ENCODE peak calls at places on chromosomes 6 and 20, in seven cellular contexts. One of them, this sample, is unnamed.

GRCh38 chr6:155177369-155177961 is 86.3 kb upstream of the CLDN20 start:
- DNase-seq in HCT116: peak; percentile 61
- DNase-seq in H1: no peak
- DNase-seq in A549: peak; percentile 36
- DNase-seq in NB4: peak; percentile 73
- DNase-seq in GM12878: no peak
- DNase-seq in WTC11: no peak
- DNase-seq in this sample: peak; percentile 82

GRCh38 chr6:15331143-15331542 is 85.3 kb downstream of the JARID2 start:
- DNase-seq in NB4: peak; percentile 71
- DNase-seq in WTC11: no peak
- DNase-seq in H1: no peak
- DNase-seq in A549: no peak
- DNase-seq in GM12878: no peak
- DNase-seq in HCT116: no peak
- DNase-seq in this sample: no peak

GRCh38 chr20:40869416-40870147 is 159.0 kb upstream of the TOP1 start:
- DNase-seq in H1: no peak
- DNase-seq in WTC11: no peak
- DNase-seq in NB4: no peak
- DNase-seq in HCT116: no peak
- DNase-seq in GM12878: no peak
- DNase-seq in A549: no peak
- DNase-seq in this sample: no peak

GRCh38 chr6:16372029-16372776 is 133.8 kb downstream of the GMPR start:
- DNase-seq in WTC11: no peak
- DNase-seq in GM12878: no peak
- DNase-seq in H1: no peak
- DNase-seq in A549: no peak
- DNase-seq in NB4: no peak
- DNase-seq in HCT116: no peak
- DNase-seq in this sample: peak; percentile 65

GRCh38 chr6:40407239-40407638 is 179.9 kb downstream of the LRFN2 start:
- DNase-seq in GM12878: no peak
- DNase-seq in HCT116: no peak
- DNase-seq in NB4: no peak
- DNase-seq in A549: no peak
- DNase-seq in WTC11: no peak
- DNase-seq in H1: no peak
- DNase-seq in this sample: no peak

GRCh38 chr6:85585741-85586140 is 7.9 kb downstream of the SNX14 start:
- DNase-seq in H1: no peak
- DNase-seq in A549: no peak
- DNase-seq in WTC11: no peak
- DNase-seq in GM12878: no peak
- DNase-seq in HCT116: no peak
- DNase-seq in NB4: peak; percentile 29
- DNase-seq in this sample: no peak

GRCh38 chr20:19047040-19047950 is 165.1 kb upstream of the SLC24A3 start:
- DNase-seq in H1: no peak
- DNase-seq in HCT116: no peak
- DNase-seq in GM12878: no peak
- DNase-seq in A549: no peak
- DNase-seq in WTC11: no peak
- DNase-seq in NB4: peak; percentile 58
- DNase-seq in this sample: no peak

GRCh38 chr20:20503788-20504528 is 136.1 kb downstream of the INSM1 start:
- DNase-seq in H1: no peak
- DNase-seq in NB4: no peak
- DNase-seq in HCT116: no peak
- DNase-seq in WTC11: no peak
- DNase-seq in A549: no peak
- DNase-seq in GM12878: no peak
- DNase-seq in this sample: no peak

GRCh38 chr6:149132336-149132735 is 185.2 kb upstream of the TAB2 start:
- DNase-seq in H1: no peak
- DNase-seq in GM12878: no peak
- DNase-seq in NB4: no peak
- DNase-seq in A549: no peak
- DNase-seq in HCT116: no peak
- DNase-seq in WTC11: no peak
- DNase-seq in this sample: no peak

GRCh38 chr6:29631860-29632731 is 887 bp downstream of the GABBR1 start:
- DNase-seq in WTC11: peak; percentile 71
- DNase-seq in A549: peak; percentile 21
- DNase-seq in NB4: no peak
- DNase-seq in GM12878: no peak
- DNase-seq in H1: no peak
- DNase-seq in HCT116: no peak
- DNase-seq in this sample: peak; percentile 36

GRCh38 chr20:1867495-1868260 is 27.5 kb upstream of the SIRPA start:
- DNase-seq in A549: no peak
- DNase-seq in NB4: peak; percentile 49
- DNase-seq in GM12878: no peak
- DNase-seq in H1: no peak
- DNase-seq in HCT116: no peak
- DNase-seq in WTC11: no peak
- DNase-seq in this sample: no peak

GRCh38 chr20:37376324-37376723 is 30.4 kb downstream of the SRC start:
- DNase-seq in GM12878: no peak
- DNase-seq in NB4: no peak
- DNase-seq in WTC11: no peak
- DNase-seq in HCT116: no peak
- DNase-seq in H1: no peak
- DNase-seq in A549: no peak
- DNase-seq in this sample: no peak

GRCh38 chr6:44012078-44012493 is 115.2 kb downstream of the MRPL14 start:
- DNase-seq in NB4: peak; percentile 93
- DNase-seq in WTC11: no peak
- DNase-seq in A549: no peak
- DNase-seq in GM12878: no peak
- DNase-seq in H1: no peak
- DNase-seq in HCT116: no peak
- DNase-seq in this sample: peak; percentile 16

GRCh38 chr20:6784767-6785166 is 17.3 kb downstream of the BMP2 start:
- DNase-seq in H1: no peak
- DNase-seq in GM12878: no peak
- DNase-seq in WTC11: no peak
- DNase-seq in A549: no peak
- DNase-seq in NB4: no peak
- DNase-seq in HCT116: no peak
- DNase-seq in this sample: no peak

GRCh38 chr6:100099189-100100074 is 105.4 kb upstream of the MCHR2 start:
- DNase-seq in HCT116: peak; percentile 16
- DNase-seq in NB4: peak; percentile 29
- DNase-seq in A549: no peak
- DNase-seq in H1: no peak
- DNase-seq in WTC11: no peak
- DNase-seq in GM12878: no peak
- DNase-seq in this sample: peak; percentile 44

GRCh38 chr20:25291432-25292133 is 43.7 kb downstream of the PYGB start:
- DNase-seq in GM12878: no peak
- DNase-seq in A549: no peak
- DNase-seq in NB4: no peak
- DNase-seq in H1: no peak
- DNase-seq in WTC11: no peak
- DNase-seq in HCT116: no peak
- DNase-seq in this sample: no peak

GRCh38 chr6:13679996-13680395 is 31.6 kb downstream of the RANBP9 start:
- DNase-seq in HCT116: no peak
- DNase-seq in NB4: no peak
- DNase-seq in H1: no peak
- DNase-seq in A549: no peak
- DNase-seq in WTC11: no peak
- DNase-seq in GM12878: no peak
- DNase-seq in this sample: no peak

GRCh38 chr20:57559286-57559627 is 1.7 kb upstream of the PCK1 start:
- DNase-seq in WTC11: no peak
- DNase-seq in H1: no peak
- DNase-seq in GM12878: no peak
- DNase-seq in NB4: no peak
- DNase-seq in A549: no peak
- DNase-seq in HCT116: no peak
- DNase-seq in this sample: no peak

GRCh38 chr6:42937548-42938427 is 8.5 kb downstream of the CNPY3 start:
- DNase-seq in A549: no peak
- DNase-seq in GM12878: no peak
- DNase-seq in WTC11: no peak
- DNase-seq in HCT116: no peak
- DNase-seq in NB4: no peak
- DNase-seq in H1: no peak
- DNase-seq in this sample: no peak

GRCh38 chr6:139473239-139473701 is 98.8 kb upstream of the CITED2 start:
- DNase-seq in HCT116: no peak
- DNase-seq in A549: no peak
- DNase-seq in H1: no peak
- DNase-seq in WTC11: peak; percentile 16
- DNase-seq in GM12878: no peak
- DNase-seq in NB4: no peak
- DNase-seq in this sample: no peak
- TF ChIP-seq MAX in HCT116: no peak
- TF ChIP-seq MAX in A549: no peak
- TF ChIP-seq MAX in H1: no peak
- TF ChIP-seq MAX in WTC11: no peak
- TF ChIP-seq MAX in GM12878: no peak
- TF ChIP-seq MAX in NB4: no peak
- TF ChIP-seq MAX in this sample: no peak

GRCh38 chr6:36911946-36912555 is 26.3 kb downstream of the C6orf89 start:
- DNase-seq in HCT116: no peak
- DNase-seq in WTC11: no peak
- DNase-seq in GM12878: peak; percentile 11
- DNase-seq in A549: no peak
- DNase-seq in NB4: peak; percentile 68
- DNase-seq in H1: no peak
- DNase-seq in this sample: peak; percentile 43
- TF ChIP-seq MAX in HCT116: no peak
- TF ChIP-seq MAX in WTC11: no peak
- TF ChIP-seq MAX in GM12878: no peak
- TF ChIP-seq MAX in A549: no peak
- TF ChIP-seq MAX in NB4: no peak
- TF ChIP-seq MAX in H1: no peak
- TF ChIP-seq MAX in this sample: no peak

GRCh38 chr20:17995967-17996819 is 27.4 kb downstream of the MGME1 start:
- DNase-seq in A549: peak; percentile 66
- DNase-seq in GM12878: no peak
- DNase-seq in HCT116: peak; percentile 26
- DNase-seq in H1: no peak
- DNase-seq in WTC11: no peak
- DNase-seq in NB4: peak; percentile 64
- DNase-seq in this sample: peak; percentile 70
- TF ChIP-seq MAX in A549: no peak
- TF ChIP-seq MAX in GM12878: no peak
- TF ChIP-seq MAX in HCT116: no peak
- TF ChIP-seq MAX in H1: no peak
- TF ChIP-seq MAX in WTC11: no peak
- TF ChIP-seq MAX in NB4: no peak
- TF ChIP-seq MAX in this sample: no peak

DNA sequence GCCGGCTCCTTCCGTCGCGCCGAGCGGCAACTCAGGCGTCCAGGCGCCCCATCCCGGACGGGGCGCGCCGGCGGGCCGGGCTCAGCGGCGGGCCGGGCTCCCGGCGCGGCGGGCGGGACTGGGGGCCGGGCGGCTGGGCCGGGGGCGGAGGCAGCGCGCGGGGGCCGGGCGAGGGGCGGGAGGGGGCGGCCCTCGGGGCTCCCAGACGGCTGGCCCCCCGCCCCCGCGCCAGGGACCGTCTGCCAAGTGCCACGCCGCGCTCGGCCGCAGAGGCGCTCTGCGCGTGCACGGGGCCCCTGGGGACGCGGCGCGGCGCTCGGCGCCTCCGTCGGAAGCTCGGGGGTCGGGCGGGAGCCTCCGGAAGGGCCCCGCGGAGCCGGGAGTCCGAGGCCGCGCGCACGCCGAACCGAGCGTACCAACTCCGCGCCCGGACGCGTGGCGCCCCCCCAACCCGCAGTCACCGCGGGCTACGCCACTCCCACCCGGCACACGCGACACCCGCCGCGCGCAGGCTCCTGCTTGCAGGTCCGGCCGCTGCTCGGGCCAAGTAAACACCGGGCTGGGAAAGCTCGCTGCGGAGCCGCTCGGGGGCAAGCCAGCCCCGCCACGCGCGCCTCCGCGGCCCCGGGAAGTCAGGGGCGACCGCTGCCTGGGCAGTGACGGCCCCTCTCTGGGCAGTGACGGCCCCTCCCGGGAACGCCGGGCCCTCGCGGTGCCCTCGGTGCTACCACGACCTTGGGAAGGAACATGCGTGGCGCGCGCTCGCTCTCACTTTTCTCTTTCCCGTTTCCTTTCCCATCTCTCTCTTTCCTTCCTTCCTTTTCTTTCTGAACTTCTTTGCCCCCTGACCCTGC is at the start of gene PREX1:
- DNase-seq in H1: peak; percentile 34
- DNase-seq in NB4: peak; percentile 94
- DNase-seq in WTC11: peak; percentile 81
- DNase-seq in GM12878: no peak
- DNase-seq in A549: peak; percentile 77
- DNase-seq in HCT116: no peak
- DNase-seq in this sample: peak; percentile 81
- TF ChIP-seq MAX in H1: peak; percentile 55
- TF ChIP-seq MAX in NB4: peak; percentile 78
- TF ChIP-seq MAX in WTC11: no peak
- TF ChIP-seq MAX in GM12878: no peak
- TF ChIP-seq MAX in A549: peak; percentile 69
- TF ChIP-seq MAX in HCT116: no peak
- TF ChIP-seq MAX in this sample: no peak

DNA sequence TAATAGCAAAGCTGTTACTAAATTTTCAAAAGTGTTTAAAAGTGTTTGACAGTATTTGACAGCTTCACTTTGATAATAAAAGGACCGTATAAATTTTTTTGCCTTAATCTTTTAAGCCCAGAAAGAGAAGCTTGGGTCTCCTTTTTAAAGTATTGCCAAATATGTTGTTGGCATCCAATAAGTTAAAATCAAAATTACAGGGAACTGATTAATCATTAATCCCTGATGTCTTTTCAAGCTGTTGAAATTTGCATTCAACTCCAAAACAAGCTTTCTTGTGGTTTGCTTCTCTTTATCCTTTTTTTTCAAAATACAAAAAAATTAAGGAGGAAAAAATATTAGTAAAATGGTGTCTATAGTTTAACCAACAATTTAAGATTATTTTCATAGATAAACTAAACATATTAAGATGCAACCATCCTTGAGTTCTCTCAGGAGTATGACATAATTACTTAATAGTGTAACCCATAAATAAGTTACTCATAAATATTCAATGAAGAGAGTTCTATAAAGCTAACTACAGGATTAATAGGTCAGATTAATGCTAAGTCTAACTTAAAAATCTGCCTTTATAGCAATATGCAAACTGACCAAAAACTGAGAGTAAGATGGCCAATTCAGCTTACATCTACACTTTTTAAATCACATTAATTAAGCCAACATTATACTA is 27.0 kb upstream of the CALHM6 start:
- DNase-seq in A549: no peak
- DNase-seq in NB4: no peak
- DNase-seq in HCT116: no peak
- DNase-seq in H1: no peak
- DNase-seq in WTC11: no peak
- DNase-seq in GM12878: no peak
- DNase-seq in this sample: no peak
- TF ChIP-seq MAX in A549: no peak
- TF ChIP-seq MAX in NB4: no peak
- TF ChIP-seq MAX in HCT116: no peak
- TF ChIP-seq MAX in H1: no peak
- TF ChIP-seq MAX in WTC11: no peak
- TF ChIP-seq MAX in GM12878: no peak
- TF ChIP-seq MAX in this sample: no peak

GRCh38 chr6:144415835-144416237 is 130.7 kb downstream of the UTRN start:
- DNase-seq in A549: no peak
- DNase-seq in NB4: no peak
- DNase-seq in WTC11: no peak
- DNase-seq in GM12878: no peak
- DNase-seq in HCT116: no peak
- DNase-seq in H1: no peak
- DNase-seq in this sample: peak; percentile 90
- TF ChIP-seq MAX in A549: no peak
- TF ChIP-seq MAX in NB4: no peak
- TF ChIP-seq MAX in WTC11: no peak
- TF ChIP-seq MAX in GM12878: no peak
- TF ChIP-seq MAX in HCT116: no peak
- TF ChIP-seq MAX in H1: no peak
- TF ChIP-seq MAX in this sample: no peak